ENCODE peak calls at places on chromosomes 12 and 14, in six cellular contexts. Q, W, H, N, E and T are unnamed samples.
A peak's percentile ranks its signal among the peaks of the same experiment; 100 is the strongest.

GRCh38 chr12:51678086-51678724 is 87.2 kb downstream of the SCN8A start:
- DNase-seq in Q (peak; percentile 44), W (peak; percentile 58), H (peak; percentile 62), N (peak; percentile 56), E (peak; percentile 85), T (peak; percentile 61)

GRCh38 chr12:12872139-12872933 is 19.0 kb upstream of the GPRC5A start:
- DNase-seq in Q (peak; percentile 83), W (peak; percentile 99), H (no peak), N (peak; percentile 65), E (peak; percentile 78), T (peak; percentile 54)

GRCh38 chr12:75954076-75954475 is 77.5 kb downstream of the PHLDA1 start:
- DNase-seq in Q (peak; percentile 94), W (peak; percentile 99), H (peak; percentile 79), N (peak; percentile 96), E (no peak), T (no peak)

GRCh38 chr12:15978431-15978950 is 67.4 kb downstream of the DERA start:
- DNase-seq in Q (peak; percentile 79), W (peak; percentile 91), H (no peak), N (no peak), E (no peak), T (no peak)

GRCh38 chr12:107243316-107243715 is 150.0 kb upstream of the CRY1 start:
- DNase-seq in Q (no peak), W (no peak), H (no peak), N (no peak), E (no peak), T (no peak)

GRCh38 chr12:26319511-26319910 is 124.1 kb downstream of the SSPN start:
- DNase-seq in Q (peak; percentile 87), W (peak; percentile 97), H (no peak), N (peak; percentile 62), E (no peak), T (no peak)

GRCh38 chr12:120658286-120659150 is 18.1 kb downstream of the CABP1 start:
- DNase-seq in Q (no peak), W (no peak), H (peak; percentile 34), N (no peak), E (no peak), T (no peak)

GRCh38 chr12:2318286-2318685 is 265.5 kb downstream of the CACNA1C start:
- DNase-seq in Q (no peak), W (no peak), H (no peak), N (no peak), E (no peak), T (no peak)

GRCh38 chr14:75223664-75224154 is 47.3 kb upstream of the TMED10 start:
- DNase-seq in Q (no peak), W (no peak), H (peak; percentile 55), N (no peak), E (peak; percentile 85), T (peak; percentile 52)

GRCh38 chr12:56387152-56387551 is 24.5 kb upstream of the APOF start:
- DNase-seq in Q (peak; percentile 14), W (no peak), H (no peak), N (no peak), E (peak; percentile 68), T (no peak)